ENCODE peak calls at places on chromosomes 4 and X, in eight cellular contexts. C, F, X, V, B, S, K and L are unnamed samples.
A peak's percentile ranks its signal among the peaks of the same experiment; 100 is the strongest.

GRCh38 chr4:72895408-72895807 is 174.1 kb downstream of the COX18 start:
- DNase-seq in C (no peak), F (no peak), X (no peak), V (no peak), B (no peak), S (no peak), K (peak; percentile 22), L (no peak)

GRCh38 chr4:13484749-13485345 is 707 bp upstream of the RAB28 start:
- DNase-seq in C (no peak), F (no peak), X (no peak), V (no peak), B (no peak), S (no peak), K (peak; percentile 43), L (no peak)

GRCh38 chrX:115047715-115048114 is 30.3 kb upstream of the IL13RA2 start:
- DNase-seq in C (no peak), F (no peak), X (no peak), V (no peak), B (no peak), S (no peak), K (no peak), L (no peak)

GRCh38 chr4:2634014-2634413 is 97.6 kb downstream of the FAM193A start:
- DNase-seq in C (no peak), F (no peak), X (no peak), V (no peak), B (no peak), S (no peak), K (no peak), L (no peak)

GRCh38 chr4:4480685-4481393 is 61.0 kb downstream of the STX18 start:
- DNase-seq in C (no peak), F (no peak), X (no peak), V (no peak), B (peak; percentile 62), S (peak; percentile 45), K (peak; percentile 51), L (no peak)

GRCh38 chr4:620201-620600 is 5.2 kb upstream of the PDE6B start:
- DNase-seq in C (no peak), F (no peak), X (no peak), V (no peak), B (no peak), S (no peak), K (no peak), L (no peak)

GRCh38 chrX:49999048-49999447 is 76.7 kb downstream of the CLCN5 start:
- DNase-seq in C (no peak), F (no peak), X (no peak), V (peak; percentile 61), B (no peak), S (no peak), K (no peak), L (no peak)

GRCh38 chr4:103118171-103118570 is 18.5 kb upstream of the BDH2 start:
- DNase-seq in C (no peak), F (no peak), X (no peak), V (no peak), B (no peak), S (no peak), K (peak; percentile 31), L (no peak)

GRCh38 chr4:102308032-102308799 is 37.1 kb downstream of the SLC39A8 start:
- DNase-seq in C (no peak), F (no peak), X (no peak), V (peak; percentile 12), B (no peak), S (no peak), K (peak; percentile 10), L (no peak)

GRCh38 chr4:158316264-158316663 is 106.0 kb downstream of the TMEM144 start:
- DNase-seq in C (no peak), F (no peak), X (no peak), V (no peak), B (no peak), S (no peak), K (peak; percentile 64), L (no peak)

GRCh38 chr4:185399466-185399865 is 2.8 kb downstream of the ANKRD37 start:
- DNase-seq in C (no peak), F (no peak), X (no peak), V (no peak), B (no peak), S (no peak), K (no peak), L (no peak)

GRCh38 chr4:5710065-5710961 is 688 bp upstream of the EVC start:
- DNase-seq in C (no peak), F (no peak), X (no peak), V (peak; percentile 17), B (no peak), S (no peak), K (peak; percentile 74), L (no peak)

GRCh38 chr4:185709802-185710486 is 102.0 kb downstream of the SORBS2 start:
- DNase-seq in C (no peak), F (no peak), X (no peak), V (peak; percentile 87), B (no peak), S (no peak), K (no peak), L (no peak)

GRCh38 chr4:38242110-38242509 is 281.9 kb downstream of the PTTG2 start:
- DNase-seq in C (no peak), F (no peak), X (no peak), V (no peak), B (no peak), S (no peak), K (no peak), L (no peak)

GRCh38 chrX:153065389-153065788 is 6.9 kb upstream of the PNMA6A start:
- DNase-seq in C (no peak), F (no peak), X (no peak), V (no peak), B (no peak), S (no peak), K (no peak), L (no peak)

GRCh38 chr4:87839309-87839946 is 6.7 kb downstream of the MEPE start:
- DNase-seq in C (no peak), F (peak; percentile 27), X (peak; percentile 38), V (peak; percentile 23), B (peak; percentile 30), S (peak; percentile 15), K (peak; percentile 61), L (no peak)

GRCh38 chr4:78870056-78870455 is 69.2 kb downstream of the PAQR3 start:
- DNase-seq in C (no peak), F (no peak), X (no peak), V (peak; percentile 8), B (no peak), S (no peak), K (no peak), L (no peak)

GRCh38 chrX:439236-439635 is 52.5 kb upstream of the PPP2R3B start:
- DNase-seq in C (no peak), F (no peak), X (no peak), V (no peak), B (no peak), S (no peak), K (no peak), L (no peak)

GRCh38 chrX:152656890-152657289 is 19.2 kb downstream of the GABRQ start:
- DNase-seq in C (no peak), F (no peak), X (no peak), V (no peak), B (no peak), S (no peak), K (no peak), L (no peak)

GRCh38 chrX:7617994-7618393 is 225.0 kb upstream of the VCX start:
- DNase-seq in C (no peak), F (no peak), X (no peak), V (no peak), B (no peak), S (no peak), K (no peak), L (no peak)

GRCh38 chr4:183249854-183250253 is 70.2 kb downstream of the CLDN22 start:
- DNase-seq in C (peak; percentile 10), F (no peak), X (peak; percentile 46), V (peak; percentile 21), B (no peak), S (no peak), K (peak; percentile 60), L (no peak)

GRCh38 chr4:98394134-98394533 is 132.9 kb downstream of the RAP1GDS1 start:
- DNase-seq in C (no peak), F (no peak), X (no peak), V (peak; percentile 4), B (no peak), S (no peak), K (no peak), L (no peak)

GRCh38 chr4:17063870-17064269 is 165.4 kb upstream of the LDB2 start:
- DNase-seq in C (no peak), F (no peak), X (no peak), V (no peak), B (no peak), S (no peak), K (peak; percentile 78), L (no peak)

GRCh38 chrX:11753668-11754067 is 4.4 kb upstream of the MSL3 start:
- DNase-seq in C (no peak), F (no peak), X (no peak), V (no peak), B (no peak), S (no peak), K (no peak), L (no peak)